ENCODE peak calls at places on chromosomes 2 and 18, in four cellular contexts. F is left ventricle myocardium inferior, T is brain microvascular endothelial cell, Y is HFFc6. S is an unnamed sample.

GRCh38 chr2:238305092-238305862 is 15.0 kb upstream of the TRAF3IP1 start:
- DNase-seq in F (no peak), T (no peak), Y (no peak), S (no peak)

GRCh38 chr2:169452080-169452479 is 27.2 kb upstream of the BBS5 start:
- DNase-seq in F (no peak), T (no peak), Y (peak; percentile 9), S (peak; percentile 8)

GRCh38 chr2:240163056-240163714 is 22.7 kb upstream of the OTOS start:
- DNase-seq in F (no peak), T (no peak), Y (no peak), S (no peak)

GRCh38 chr2:205685314-205686230 is 3.3 kb downstream of the NRP2 start:
- DNase-seq in F (no peak), T (no peak), Y (peak; percentile 72), S (no peak)

GRCh38 chr18:74963820-74964446 is 245.0 kb downstream of the PTGR3 start:
- DNase-seq in F (no peak), T (peak; percentile 55), Y (peak; percentile 33), S (no peak)

GRCh38 chr2:156398176-156398575 is 38.0 kb upstream of the GPD2 start:
- DNase-seq in F (no peak), T (no peak), Y (no peak), S (no peak)

GRCh38 chr2:73970850-73971471 is 13.7 kb upstream of the TET3 start:
- DNase-seq in F (peak; percentile 83), T (no peak), Y (no peak), S (no peak)

GRCh38 chr2:131058905-131059304 is 34.4 kb downstream of the FAM168B start:
- DNase-seq in F (no peak), T (no peak), Y (no peak), S (no peak)

GRCh38 chr2:215531284-215531683 is 95.4 kb upstream of the FN1 start:
- DNase-seq in F (no peak), T (peak; percentile 88), Y (peak; percentile 24), S (no peak)

GRCh38 chr2:194380011-194380410 is 1277.0 kb upstream of the SLC39A10 start:
- DNase-seq in F (no peak), T (no peak), Y (no peak), S (no peak)

GRCh38 chr2:237475704-237476107 is 11.3 kb upstream of the MLPH start:
- DNase-seq in F (no peak), T (peak; percentile 80), Y (peak; percentile 73), S (no peak)

GRCh38 chr2:189798312-189799029 is 14.2 kb downstream of the PMS1 start:
- DNase-seq in F (no peak), T (peak; percentile 25), Y (peak; percentile 64), S (no peak)

GRCh38 chr18:36376361-36376760 is 78.8 kb downstream of the FHOD3 start:
- DNase-seq in F (no peak), T (peak; percentile 32), Y (peak; percentile 61), S (no peak)

GRCh38 chr2:231359948-231360347 is 35.6 kb upstream of the B3GNT7 start:
- DNase-seq in F (no peak), T (no peak), Y (no peak), S (no peak)

GRCh38 chr2:3099860-3100234 is 277.8 kb downstream of the EIPR1 start:
- DNase-seq in F (no peak), T (no peak), Y (no peak), S (no peak)

GRCh38 chr2:110126926-110127325 is 11.3 kb upstream of the MALL start:
- DNase-seq in F (no peak), T (no peak), Y (no peak), S (no peak)

GRCh38 chr2:160996584-160996983 is 163.6 kb upstream of the TANK start:
- DNase-seq in F (no peak), T (no peak), Y (no peak), S (no peak)

GRCh38 chr2:102114851-102115497 is 27.6 kb upstream of the IL1R1 start:
- DNase-seq in F (no peak), T (peak; percentile 89), Y (no peak), S (no peak)

GRCh38 chr18:48135436-48135966 is 205.0 kb upstream of the SMAD2 start:
- DNase-seq in F (no peak), T (no peak), Y (no peak), S (no peak)

GRCh38 chr18:11154369-11154982 is 5.1 kb upstream of the PIEZO2 start:
- DNase-seq in F (no peak), T (no peak), Y (peak; percentile 53), S (peak; percentile 25)
- TF ChIP-seq CTCF in F (peak; percentile 59), T (peak; percentile 35), Y (peak; percentile 78), S (peak; percentile 46)

GRCh38 chr2:127176371-127177311 is 43.5 kb downstream of the CYP27C1 start:
- DNase-seq in F (no peak), T (no peak), Y (peak; percentile 51), S (no peak)
- TF ChIP-seq CTCF in F (no peak), T (peak; percentile 25), Y (no peak), S (peak; percentile 10)

DNA sequence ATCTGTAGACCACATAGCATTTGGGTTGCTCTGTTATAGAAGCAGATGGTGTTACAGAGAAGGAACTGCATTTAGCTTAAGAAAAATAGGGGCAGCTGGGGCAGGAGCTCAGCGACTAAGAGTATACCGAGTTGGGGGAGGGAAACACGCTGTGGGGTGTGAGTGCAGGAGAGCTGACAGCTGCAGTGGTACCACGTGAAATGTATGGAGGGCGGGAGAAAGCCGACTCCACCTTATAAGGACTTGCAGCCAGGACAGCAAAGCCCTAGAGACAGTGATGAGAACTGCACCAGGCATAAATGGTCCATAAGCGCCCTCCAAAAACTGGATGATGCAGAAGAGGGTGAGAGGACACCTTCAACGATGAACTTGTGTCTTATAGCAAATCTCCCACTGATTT is 237.6 kb downstream of the PRKCE start:
- DNase-seq in F (peak; percentile 38), T (no peak), Y (no peak), S (no peak)
- TF ChIP-seq CTCF in F (peak; percentile 41), T (peak; percentile 40), Y (no peak), S (no peak)

GRCh38 chr18:65941482-65941881 is 190.7 kb downstream of the CDH7 start:
- DNase-seq in F (no peak), T (no peak), Y (no peak), S (no peak)

GRCh38 chr18:65936678-65937077 is 185.9 kb downstream of the CDH7 start:
- DNase-seq in F (no peak), T (no peak), Y (no peak), S (no peak)

GRCh38 chr18:65942103-65942502 is 191.3 kb downstream of the CDH7 start:
- DNase-seq in F (no peak), T (no peak), Y (no peak), S (no peak)

GRCh38 chr18:65937180-65937579 is 186.4 kb downstream of the CDH7 start:
- DNase-seq in F (no peak), T (no peak), Y (no peak), S (no peak)

DNA sequence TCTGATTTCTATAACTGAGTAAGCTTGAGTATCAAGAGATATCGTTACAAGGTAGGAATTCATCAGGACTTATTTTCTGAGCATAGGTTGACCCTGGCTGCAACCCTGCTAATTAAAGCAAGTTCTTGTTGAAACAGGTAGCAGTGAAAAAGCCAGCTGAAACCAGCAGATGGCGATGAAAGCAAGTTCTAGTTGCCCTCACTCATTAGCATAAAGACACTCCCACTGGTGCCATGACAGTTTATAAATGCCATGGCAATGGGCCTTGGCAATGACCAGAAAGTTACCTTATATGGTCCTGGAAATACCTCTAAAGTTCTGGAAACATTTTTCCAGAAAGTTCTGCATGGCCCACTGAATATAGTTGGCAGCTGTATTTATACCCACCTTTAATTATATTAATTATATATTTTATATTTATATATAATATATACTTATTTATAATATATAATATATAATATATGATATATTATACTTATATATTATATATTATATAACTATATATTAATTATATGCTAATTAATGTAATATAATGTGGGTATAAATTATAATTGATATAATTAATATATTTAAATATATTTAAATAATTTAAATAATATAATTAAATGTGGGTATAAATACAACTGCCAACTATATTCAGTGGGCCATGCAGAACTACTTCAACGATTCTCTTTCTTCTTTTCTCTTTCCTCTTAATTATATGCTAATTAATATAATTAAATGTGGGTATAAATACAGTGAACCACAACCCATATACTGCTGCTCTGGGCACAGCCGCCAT is 188.0 kb downstream of the CDH7 start:
- DNase-seq in F (no peak), T (peak; percentile 2), Y (no peak), S (no peak)
- TF ChIP-seq CTCF in F (peak; percentile 15), T (peak; percentile 64), Y (peak; percentile 13), S (no peak)

GRCh38 chr2:173028671-173029070 is 47.0 kb upstream of the MAP3K20 start:
- DNase-seq in F (no peak), T (no peak), Y (no peak), S (peak; percentile 69)
- TF ChIP-seq CTCF in F (no peak), T (no peak), Y (no peak), S (no peak)

DNA sequence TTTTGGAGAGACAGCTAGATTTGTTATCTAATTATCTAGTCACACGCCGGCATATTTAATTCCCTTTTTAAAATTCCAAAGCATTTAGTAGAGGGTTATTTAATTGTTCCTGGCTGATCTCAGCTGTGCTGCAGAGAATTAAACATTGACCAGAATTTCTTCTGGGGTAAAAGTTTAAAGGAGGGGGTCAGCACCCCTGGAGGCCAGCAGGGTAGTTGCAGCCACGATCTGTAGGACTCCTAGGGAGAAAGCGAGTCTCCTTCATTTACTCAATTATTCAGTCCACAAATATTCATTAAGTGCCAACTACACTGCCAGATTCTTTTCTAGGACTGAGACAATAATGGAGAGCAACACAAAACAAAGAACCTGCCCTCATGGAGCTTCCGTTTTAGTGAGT is 294.3 kb downstream of the RDH14 start:
- DNase-seq in F (no peak), T (no peak), Y (no peak), S (no peak)
- TF ChIP-seq CTCF in F (no peak), T (peak; percentile 54), Y (peak; percentile 49), S (peak; percentile 4)

GRCh38 chr2:40874380-40874779 is 422.5 kb upstream of the SLC8A1 start:
- DNase-seq in F (no peak), T (no peak), Y (no peak), S (no peak)
- TF ChIP-seq CTCF in F (no peak), T (no peak), Y (no peak), S (no peak)

S was measured in AG09319.